ENCODE peak calls at places on chromosomes 3 and 15, in nine cellular contexts. S, H, E, M, Q, G, N, Z and X are unnamed samples.

GRCh38 chr3:94004301-94004910 is 24.0 kb downstream of the STX19 start:
- DNase-seq in E (no peak), G (no peak), Z (peak), N (peak), S (no peak), Q (no peak), H (peak), M (no peak), X (no peak)

GRCh38 chr3:194142156-194142910 is 6.4 kb downstream of the HES1 start:
- DNase-seq in N (peak), E (peak), S (peak), G (peak), M (no peak), Z (peak), H (no peak), Q (no peak), X (no peak)

GRCh38 chr3:169686874-169687273 is 23.4 kb upstream of the MECOM start:
- DNase-seq in H (no peak), Z (no peak), G (no peak), E (no peak), N (peak), M (no peak), S (no peak), Q (no peak), X (no peak)

GRCh38 chr3:108485146-108485545 is 25.2 kb downstream of the MYH15 start:
- DNase-seq in Q (no peak), Z (no peak), M (no peak), S (no peak), N (no peak), E (no peak), H (no peak), G (no peak), X (peak)

GRCh38 chr3:71128951-71129350 is 454.6 kb downstream of the FOXP1 start:
- DNase-seq in N (no peak), G (no peak), S (no peak), H (no peak), Z (no peak), Q (no peak), M (no peak), E (no peak), X (no peak)

GRCh38 chr15:62269504-62269903 is 104.4 kb upstream of the C2CD4B start:
- DNase-seq in Q (no peak), G (no peak), S (no peak), Z (peak), N (no peak), M (no peak), H (peak), E (no peak), X (no peak)

GRCh38 chr15:74642724-74643367 is 27.2 kb downstream of the CLK3 start:
- DNase-seq in S (no peak), Q (no peak), G (no peak), Z (peak), H (no peak), M (no peak), E (no peak), N (peak), X (no peak)

GRCh38 chr15:80861776-80862175 is 82.6 kb downstream of the CEMIP start:
- DNase-seq in S (no peak), N (no peak), Z (peak), M (no peak), E (no peak), G (no peak), H (peak), Q (no peak), X (peak)

GRCh38 chr15:58040117-58040516 is 25.4 kb downstream of the ALDH1A2 start:
- DNase-seq in H (peak), Q (no peak), Z (no peak), S (no peak), G (no peak), E (no peak), M (no peak), N (peak), X (no peak)

GRCh38 chr3:3726549-3726948 is 72.7 kb upstream of the LRRN1 start:
- DNase-seq in S (no peak), N (no peak), H (no peak), E (no peak), M (no peak), Z (no peak), G (no peak), Q (no peak), X (no peak)

GRCh38 chr3:186097663-186098451 is 11.0 kb downstream of the ETV5 start:
- DNase-seq in Q (peak), S (no peak), E (peak), M (peak), N (peak), Z (peak), G (no peak), H (peak), X (peak)

GRCh38 chr3:139477710-139478640 is 1.7 kb upstream of the RBP2 start:
- DNase-seq in E (no peak), S (peak), G (no peak), Q (no peak), H (no peak), M (no peak), Z (no peak), N (peak), X (no peak)

GRCh38 chr3:33417051-33417673 is 23.0 kb downstream of the UBP1 start:
- DNase-seq in M (no peak), N (no peak), Z (peak), E (no peak), S (no peak), G (no peak), H (peak), Q (no peak), X (no peak)

GRCh38 chr3:110933786-110934415 is 137.7 kb upstream of the NECTIN3 start:
- DNase-seq in H (no peak), E (no peak), M (no peak), N (no peak), Z (peak), S (no peak), G (no peak), Q (no peak), X (no peak)

GRCh38 chr3:132652640-132653270 is 6.9 kb downstream of the ACAD11 start:
- DNase-seq in S (no peak), H (peak), G (no peak), Q (no peak), N (no peak), M (no peak), E (no peak), Z (peak), X (no peak)

GRCh38 chr3:189689625-189690024 is 58.4 kb downstream of the TP63 start:
- DNase-seq in N (no peak), M (no peak), S (no peak), G (no peak), Q (no peak), E (no peak), Z (no peak), H (peak), X (no peak)

GRCh38 chr3:134704556-134704955 is 53.7 kb upstream of the KY start:
- DNase-seq in E (no peak), Z (no peak), H (no peak), S (no peak), G (no peak), M (no peak), N (no peak), Q (no peak), X (no peak)

GRCh38 chr3:101643861-101644613 is 32.9 kb downstream of the ZBTB11 start:
- DNase-seq in H (peak), Q (no peak), S (no peak), G (no peak), Z (peak), M (no peak), N (no peak), E (no peak), X (no peak)

GRCh38 chr3:112979244-112979832 is 4.4 kb upstream of the CD200R1 start:
- DNase-seq in M (no peak), E (no peak), S (no peak), G (no peak), Z (peak), Q (no peak), H (peak), N (peak), X (no peak)

GRCh38 chr15:45136378-45136764 is 6.6 kb downstream of the DUOX1 start:
- DNase-seq in M (no peak), S (no peak), N (no peak), E (no peak), G (no peak), H (no peak), Z (no peak), Q (peak), X (no peak)

GRCh38 chr3:105518806-105519418 is 152.2 kb downstream of the ALCAM start:
- DNase-seq in N (peak), H (peak), Q (no peak), E (no peak), S (no peak), Z (peak), M (no peak), G (no peak), X (no peak)

GRCh38 chr3:30630238-30631030 is 24.0 kb downstream of the TGFBR2 start:
- DNase-seq in N (no peak), Z (no peak), M (no peak), H (no peak), S (no peak), E (no peak), G (no peak), Q (no peak), X (no peak)

GRCh38 chr3:170144437-170144843 is 37.1 kb downstream of the PHC3 start:
- DNase-seq in N (no peak), G (no peak), M (no peak), H (no peak), Z (no peak), Q (no peak), E (no peak), S (no peak), X (no peak)

GRCh38 chr15:51818156-51818555 is 11.3 kb upstream of the TMOD3 start:
- DNase-seq in Q (no peak), E (no peak), S (no peak), M (no peak), N (no peak), Z (no peak), G (no peak), H (no peak), X (no peak)

GRCh38 chr15:49188933-49189332 is 18.9 kb downstream of the GALK2 start:
- DNase-seq in M (no peak), H (no peak), G (no peak), N (no peak), E (no peak), S (no peak), Z (no peak), Q (no peak), X (no peak)

GRCh38 chr3:58391156-58391865 is 42.3 kb downstream of the PDHB start:
- DNase-seq in G (no peak), S (no peak), E (no peak), M (no peak), Q (no peak), H (no peak), Z (peak), N (no peak), X (no peak)

GRCh38 chr3:102148598-102149302 is 286.1 kb upstream of the ZPLD1 start:
- DNase-seq in H (no peak), Q (no peak), M (no peak), Z (no peak), S (no peak), G (no peak), E (no peak), N (no peak), X (no peak)

GRCh38 chr3:182972387-182972786 is 8.0 kb downstream of the DCUN1D1 start:
- DNase-seq in M (no peak), G (no peak), E (no peak), N (no peak), Q (no peak), H (no peak), S (no peak), Z (no peak), X (no peak)

GRCh38 chr3:182969853-182970252 is 10.5 kb downstream of the DCUN1D1 start:
- DNase-seq in H (no peak), Q (no peak), E (no peak), S (no peak), G (no peak), N (no peak), M (no peak), Z (no peak), X (no peak)

GRCh38 chr3:182971637-182972036 is 8.7 kb downstream of the DCUN1D1 start:
- DNase-seq in H (no peak), G (no peak), N (no peak), Z (no peak), Q (no peak), M (no peak), S (no peak), E (no peak), X (no peak)

GRCh38 chr3:182969277-182969676 is 11.1 kb downstream of the DCUN1D1 start:
- DNase-seq in Z (peak), Q (no peak), H (peak), N (no peak), G (no peak), E (no peak), M (no peak), S (no peak), X (no peak)

DNA sequence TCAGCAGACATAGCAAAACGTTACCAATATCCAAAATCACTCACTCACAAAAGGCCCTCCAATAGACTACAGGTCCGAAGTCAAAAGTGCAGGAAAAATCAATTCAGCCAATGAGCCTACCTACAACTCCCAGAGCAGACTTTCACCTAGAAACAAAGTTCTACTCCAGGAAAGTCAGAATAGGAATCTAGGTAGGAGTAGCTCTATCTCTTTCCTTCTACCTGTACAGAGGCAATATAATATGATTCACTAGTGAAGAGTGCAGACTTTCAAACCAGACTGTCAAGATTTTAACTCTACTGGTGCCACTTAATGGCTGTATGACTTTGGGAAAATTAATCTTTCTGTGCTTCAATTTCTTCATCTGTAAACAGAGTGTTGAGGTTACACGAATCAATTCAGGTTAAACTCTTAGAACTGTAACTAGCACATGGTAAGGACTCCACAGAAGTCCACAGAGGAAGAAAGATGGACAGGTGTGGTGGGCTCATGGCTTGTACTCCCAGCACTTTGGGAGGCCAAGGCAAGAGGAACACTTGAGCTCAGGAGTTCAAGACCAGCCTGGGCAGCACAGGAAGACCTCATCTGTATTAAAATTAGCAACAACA is 9.4 kb downstream of the DCUN1D1 start:
- DNase-seq in E (no peak), H (no peak), G (no peak), N (peak), Q (no peak), Z (no peak), M (no peak), S (no peak), X (no peak)
- H3K27ac ChIP-seq in E (no peak), H (no peak), G (no peak), N (peak), Q (no peak), Z (no peak), M (no peak), S (no peak), X (no peak)

DNA sequence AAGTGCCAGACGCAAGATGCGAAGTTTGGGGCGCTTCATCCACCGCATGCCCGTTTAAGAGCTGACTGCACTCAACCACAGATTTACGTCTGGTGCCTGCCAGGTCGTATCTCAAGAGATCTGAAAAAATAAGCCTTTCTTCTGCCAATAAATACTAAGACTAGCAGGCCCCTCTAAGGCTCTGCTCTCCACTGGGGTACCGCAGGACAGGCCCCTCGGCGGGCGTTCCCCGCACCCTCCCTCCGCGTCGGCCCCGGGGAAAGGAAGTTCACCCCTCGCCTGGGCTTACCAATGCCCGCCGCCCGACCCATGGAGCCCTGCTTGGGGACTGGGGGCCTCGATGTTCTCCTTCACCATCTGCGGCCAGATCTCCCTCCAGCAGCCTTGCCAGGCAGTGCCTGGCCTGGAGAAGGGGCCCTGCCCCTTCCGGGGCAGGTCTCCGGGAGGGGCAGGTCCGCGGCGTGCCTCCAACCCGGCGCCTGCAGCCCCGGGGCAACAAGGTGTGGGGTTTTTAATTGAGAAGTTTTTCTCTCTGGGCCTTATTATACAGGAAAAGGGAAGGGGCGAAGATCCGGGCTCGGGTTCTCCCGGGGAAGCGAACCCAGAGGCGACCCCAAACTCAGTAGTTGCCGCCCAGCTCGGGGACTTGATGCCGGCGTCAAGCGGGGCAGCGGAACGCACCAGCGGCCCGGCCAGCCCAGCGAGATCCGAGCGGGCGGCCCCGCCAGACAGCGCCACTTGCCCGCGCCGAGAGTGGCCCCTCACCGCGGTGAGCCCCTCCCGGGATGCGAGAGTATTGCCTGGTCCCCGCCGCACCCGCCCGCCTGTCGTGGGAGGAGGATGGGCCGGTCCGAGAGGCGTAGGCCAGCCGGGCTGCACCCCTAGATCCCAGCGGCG is 742 bp downstream of the GOLGA8B start:
- DNase-seq in Q (peak), Z (peak), E (no peak), S (no peak), G (no peak), H (peak), N (peak), M (no peak), X (no peak)
- H3K27ac ChIP-seq in Q (no peak), Z (no peak), E (peak), S (peak), G (peak), H (no peak), N (no peak), M (peak), X (no peak)

DNA sequence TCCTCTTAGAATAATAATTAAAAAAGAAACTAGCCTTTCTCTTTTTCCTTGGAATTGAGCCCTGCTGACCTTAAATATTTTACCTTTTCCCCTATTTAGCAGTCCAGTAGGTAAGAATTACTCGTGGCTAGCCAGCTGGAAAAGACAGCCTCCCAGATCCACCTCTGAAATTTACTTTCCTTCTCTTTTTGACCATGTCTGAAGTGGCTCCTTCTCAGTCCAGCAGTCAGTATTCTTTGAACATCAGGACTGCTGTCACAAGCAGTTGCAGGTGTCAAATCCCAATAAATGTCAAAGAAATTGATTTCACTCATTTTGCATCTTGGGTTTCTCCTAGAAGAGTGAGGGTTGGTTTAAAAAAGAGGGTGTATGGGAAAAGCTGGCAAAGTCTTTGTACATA is 311.5 kb upstream of the DCBLD2 start:
- DNase-seq in Z (no peak), E (no peak), S (no peak), H (no peak), N (no peak), M (no peak), Q (no peak), G (no peak), X (no peak)
- H3K27ac ChIP-seq in Z (no peak), E (no peak), S (no peak), H (no peak), N (no peak), M (no peak), Q (no peak), G (no peak), X (no peak)

GRCh38 chr15:34436956-34437442 is 609 bp downstream of the GOLGA8A start:
- DNase-seq in M (no peak), Q (peak), Z (peak), G (no peak), N (peak), S (no peak), E (peak), H (peak), X (no peak)

GRCh38 chr15:34434627-34435305 is 2.8 kb downstream of the GOLGA8A start:
- DNase-seq in H (no peak), E (no peak), N (no peak), Q (no peak), S (no peak), Z (no peak), G (no peak), M (no peak), X (no peak)

GRCh38 chr15:34435658-34436057 is 1.9 kb downstream of the GOLGA8A start:
- DNase-seq in S (no peak), Q (no peak), M (no peak), Z (no peak), E (no peak), N (no peak), H (no peak), G (no peak), X (no peak)

GRCh38 chr15:34437687-34438086 is at the start of gene GOLGA8A:
- DNase-seq in Z (peak), H (peak), S (peak), E (peak), Q (peak), G (no peak), M (no peak), N (peak), X (peak)

GRCh38 chr15:34436126-34436955 is 1.3 kb downstream of the GOLGA8A start:
- DNase-seq in E (no peak), Q (no peak), S (no peak), Z (peak), G (no peak), N (no peak), H (no peak), M (no peak), X (no peak)
- H3K27ac ChIP-seq in E (peak), Q (no peak), S (peak), Z (no peak), G (peak), N (no peak), H (no peak), M (peak), X (no peak)

GRCh38 chr3:52069135-52069534 is 12.8 kb upstream of the DUSP7 start:
- DNase-seq in M (no peak), G (no peak), H (no peak), E (no peak), Q (no peak), Z (no peak), N (no peak), S (no peak), X (no peak)

GRCh38 chr3:52067046-52067445 is 10.7 kb upstream of the DUSP7 start:
- DNase-seq in E (no peak), Q (no peak), G (no peak), Z (no peak), H (peak), S (no peak), N (no peak), M (no peak), X (no peak)

GRCh38 chr3:52069891-52070290 is 13.5 kb upstream of the DUSP7 start:
- DNase-seq in G (no peak), Z (no peak), M (no peak), Q (no peak), H (no peak), S (no peak), N (no peak), E (no peak), X (no peak)

GRCh38 chr3:52068055-52068704 is 11.8 kb upstream of the DUSP7 start:
- DNase-seq in Q (no peak), G (no peak), Z (no peak), N (peak), M (no peak), S (no peak), H (no peak), E (no peak), X (no peak)

GRCh38 chr3:52068730-52069129 is 12.4 kb upstream of the DUSP7 start:
- DNase-seq in M (no peak), S (no peak), N (no peak), E (no peak), G (no peak), Q (no peak), Z (no peak), H (no peak), X (no peak)
- H3K27ac ChIP-seq in M (no peak), S (peak), N (peak), E (no peak), G (no peak), Q (no peak), Z (no peak), H (no peak), X (no peak)